ENCODE peak calls at places on chromosome 10, in five cellular contexts. A is WTC11, B is mucosa of descending colon, L is KBM-7, F is RWPE1. Z is an unnamed sample.

GRCh38 chr10:109205929-109206585 is 717.3 kb downstream of the XPNPEP1 start:
- DNase-seq in B (no peak), A (no peak), L (no peak), F (no peak), Z (no peak)

GRCh38 chr10:91653214-91653875 is 20.5 kb upstream of the PPP1R3C start:
- DNase-seq in L (no peak), F (peak; percentile 90), B (no peak), A (no peak), Z (no peak)

GRCh38 chr10:24651923-24652322 is 71.8 kb downstream of the ARHGAP21 start:
- DNase-seq in L (no peak), B (no peak), A (no peak), F (no peak), Z (no peak)

GRCh38 chr10:132333386-132333785 is 1.4 kb downstream of the LRRC27 start:
- DNase-seq in L (no peak), F (no peak), A (no peak), B (no peak), Z (no peak)

GRCh38 chr10:49282879-49283321 is 16.1 kb upstream of the C10orf71 start:
- DNase-seq in A (no peak), B (no peak), F (no peak), L (no peak), Z (peak; percentile 49)

GRCh38 chr10:93716771-93717170 is 14.4 kb upstream of the FRA10AC1 start:
- DNase-seq in F (no peak), A (no peak), L (no peak), B (no peak), Z (no peak)

GRCh38 chr10:103546401-103546800 is 52.9 kb downstream of the NEURL1 start:
- DNase-seq in A (no peak), F (no peak), B (no peak), L (no peak), Z (no peak)

GRCh38 chr10:77350711-77351119 is 286.9 kb downstream of the KCNMA1 start:
- DNase-seq in B (no peak), F (peak; percentile 100), A (no peak), L (no peak), Z (no peak)

GRCh38 chr10:130369645-130370381 is 233.6 kb downstream of the GLRX3 start:
- DNase-seq in A (no peak), L (no peak), B (no peak), F (no peak), Z (no peak)

GRCh38 chr10:79451046-79451699 is 5.7 kb upstream of the ZCCHC24 start:
- DNase-seq in L (no peak), A (no peak), B (no peak), F (no peak), Z (no peak)

GRCh38 chr10:119246862-119247549 is 39.6 kb downstream of the GRK5 start:
- DNase-seq in L (no peak), F (no peak), A (no peak), B (no peak), Z (no peak)

GRCh38 chr10:12975266-12975665 is 26.2 kb downstream of the CCDC3 start:
- DNase-seq in F (no peak), B (peak; percentile 42), A (no peak), L (peak; percentile 16), Z (peak; percentile 19)

GRCh38 chr10:99394256-99394655 is 36.2 kb downstream of the GOT1 start:
- DNase-seq in B (no peak), L (no peak), A (no peak), F (peak; percentile 57), Z (no peak)

GRCh38 chr10:8975535-8975934 is 921.0 kb downstream of the GATA3 start:
- DNase-seq in A (no peak), L (no peak), F (peak; percentile 41), B (no peak), Z (no peak)

GRCh38 chr10:78408011-78408410 is 374.3 kb downstream of the RPS24 start:
- DNase-seq in B (no peak), F (no peak), L (no peak), A (no peak), Z (no peak)

GRCh38 chr10:103966671-103967432 is at the start of gene SLK:
- DNase-seq in F (peak; percentile 87), B (peak; percentile 85), L (peak; percentile 85), A (peak; percentile 57), Z (peak; percentile 85)

GRCh38 chr10:132702601-132703304 is 83.2 kb downstream of the NKX6-2 start:
- DNase-seq in F (peak; percentile 41), B (no peak), A (no peak), L (no peak), Z (no peak)

GRCh38 chr10:86359111-86359510 is 7.5 kb downstream of the GRID1 start:
- DNase-seq in L (no peak), F (no peak), B (no peak), A (no peak), Z (no peak)

GRCh38 chr10:74310652-74311257 is 159.7 kb downstream of the ADK start:
- DNase-seq in A (no peak), B (no peak), L (no peak), F (no peak), Z (no peak)

GRCh38 chr10:101892782-101893391 is 49.3 kb upstream of the KCNIP2 start:
- DNase-seq in A (no peak), B (no peak), F (peak; percentile 49), L (no peak), Z (no peak)

GRCh38 chr10:126315471-126316177 is 72.7 kb downstream of the ADAM12 start:
- DNase-seq in F (no peak), L (no peak), A (no peak), B (no peak), Z (no peak)

GRCh38 chr10:99996934-99997648 is 12.7 kb downstream of the DNMBP start:
- DNase-seq in F (no peak), L (no peak), B (peak; percentile 50), A (no peak), Z (no peak)

GRCh38 chr10:110504111-110504735 is 6.5 kb downstream of the DUSP5 start:
- DNase-seq in F (no peak), L (peak; percentile 27), B (peak; percentile 48), A (no peak), Z (no peak)

GRCh38 chr10:27568196-27569175 is 64.4 kb downstream of the RAB18 start:
- DNase-seq in A (no peak), B (no peak), L (no peak), F (no peak), Z (no peak)

GRCh38 chr10:12322583-12323131 is 26.7 kb upstream of the CAMK1D start:
- DNase-seq in F (no peak), A (no peak), L (no peak), B (no peak), Z (no peak)

GRCh38 chr10:108445746-108446145 is 1281.2 kb upstream of the SORCS1 start:
- DNase-seq in F (no peak), A (no peak), L (no peak), B (no peak), Z (no peak)

GRCh38 chr10:87677595-87677994 is 17.9 kb downstream of the PAPSS2 start:
- DNase-seq in F (no peak), A (no peak), B (no peak), L (no peak), Z (no peak)

GRCh38 chr10:23694921-23695824 is 256.3 kb downstream of the OTUD1 start:
- DNase-seq in B (no peak), A (peak; percentile 36), F (no peak), L (no peak), Z (peak; percentile 78)